ENCODE peak calls at places on chromosomes 3 and 15, in seven cellular contexts. I is NCI-H524; K is left kidney; D is kidney tubule cell; B is activated T-helper 1 cell treated with anti-CD3 and anti-CD28 coated beads, Interleukin-2, amount 50 U/mL, for 16 hours; F is LoVo; G is ELR. X is an unnamed sample.

GRCh38 chr15:78111788-78112187 is 19.4 kb downstream of the SH2D7 start:
- DNase-seq in B (no peak), G (no peak), D (no peak), F (no peak), K (no peak), I (no peak), X (no peak)

GRCh38 chr3:123552095-123552714 is 32.6 kb downstream of the HACD2 start:
- DNase-seq in I (no peak), K (peak), F (no peak), B (no peak), G (peak), D (peak), X (no peak)

GRCh38 chr3:113194747-113195400 is 16.5 kb upstream of the BOC start:
- DNase-seq in D (no peak), G (no peak), K (peak), F (no peak), B (no peak), I (peak), X (no peak)

GRCh38 chr3:10594915-10595314 is 89.5 kb upstream of the ATP2B2 start:
- DNase-seq in D (peak), K (peak), F (peak), G (peak), B (no peak), I (peak), X (no peak)

GRCh38 chr15:28124841-28125240 is 25.7 kb upstream of the OCA2 start:
- DNase-seq in B (no peak), F (no peak), D (no peak), K (no peak), G (no peak), I (no peak), X (no peak)

GRCh38 chr15:96066126-96066525 is 264.4 kb upstream of the NR2F2 start:
- DNase-seq in D (no peak), I (no peak), B (no peak), K (peak), G (no peak), F (no peak), X (no peak)

GRCh38 chr15:73021139-73021621 is 31.1 kb upstream of the NEO1 start:
- DNase-seq in I (peak), K (peak), D (no peak), G (no peak), F (no peak), B (no peak), X (no peak)

GRCh38 chr3:72993391-72993790 is 3.2 kb upstream of the PPP4R2 start:
- DNase-seq in K (no peak), D (no peak), B (no peak), F (no peak), I (no peak), G (no peak), X (no peak)

GRCh38 chr3:38397320-38397719 is 50.7 kb downstream of the XYLB start:
- DNase-seq in F (no peak), B (no peak), K (peak), I (no peak), G (peak), D (peak), X (no peak)

GRCh38 chr3:60935709-60936108 is 315.5 kb downstream of the FHIT start:
- DNase-seq in K (no peak), B (no peak), D (peak), G (peak), I (no peak), F (no peak), X (no peak)

GRCh38 chr3:42830437-42831320 is 21.4 kb downstream of the ACKR2 start:
- DNase-seq in D (peak), K (peak), B (no peak), I (peak), G (peak), F (peak), X (no peak)

GRCh38 chr3:87468938-87469337 is 192.6 kb upstream of the POU1F1 start:
- DNase-seq in I (no peak), B (no peak), K (no peak), F (no peak), D (peak), G (peak), X (no peak)

GRCh38 chr3:48013288-48013980 is 2.8 kb downstream of the MAP4 start:
- DNase-seq in G (peak), D (peak), I (no peak), B (no peak), K (peak), F (no peak), X (no peak)

GRCh38 chr3:185253645-185254410 is at the start of gene EHHADH:
- DNase-seq in G (peak), D (peak), B (peak), F (peak), K (peak), I (peak), X (peak)

GRCh38 chr15:37933685-37934084 is 755 bp upstream of the TMCO5A start:
- DNase-seq in F (no peak), D (no peak), B (no peak), I (no peak), K (no peak), G (peak), X (no peak)

GRCh38 chr15:84883916-84884781 is at the start of gene SLC28A1:
- DNase-seq in K (no peak), G (no peak), D (peak), B (no peak), I (no peak), F (no peak), X (peak)

GRCh38 chr3:146528954-146529353 is 15.5 kb downstream of the PLSCR1 start:
- DNase-seq in K (no peak), G (no peak), D (no peak), I (no peak), F (no peak), B (no peak), X (no peak)

GRCh38 chr3:14127516-14128161 is 2.8 kb downstream of the TMEM43 start:
- DNase-seq in K (no peak), F (no peak), D (no peak), G (no peak), I (no peak), B (no peak), X (no peak)

GRCh38 chr3:69811452-69812401 is 72.5 kb downstream of the MITF start:
- DNase-seq in G (no peak), D (peak), I (no peak), F (no peak), K (no peak), B (no peak), X (no peak)

GRCh38 chr15:48536681-48537091 is 108.8 kb downstream of the FBN1 start:
- DNase-seq in F (no peak), I (no peak), K (peak), B (no peak), G (no peak), D (no peak), X (no peak)

GRCh38 chr15:92681141-92681622 is 25.6 kb upstream of the FAM174B start:
- DNase-seq in K (no peak), I (no peak), G (no peak), B (no peak), F (no peak), D (no peak), X (peak)

GRCh38 chr15:57281357-57281756 is 94.9 kb upstream of the CGNL1 start:
- DNase-seq in D (no peak), K (no peak), G (no peak), B (no peak), F (no peak), I (no peak), X (peak)

GRCh38 chr3:168973897-168974296 is 689.6 kb downstream of the MECOM start:
- DNase-seq in G (no peak), D (no peak), K (no peak), F (no peak), I (no peak), B (no peak), X (no peak)

GRCh38 chr3:151044706-151045105 is 40.8 kb upstream of the MED12L start:
- DNase-seq in K (no peak), I (no peak), F (no peak), B (no peak), G (peak), D (peak), X (no peak)

GRCh38 chr3:117726776-117727175 is 1017.2 kb downstream of the TUSC7 start:
- DNase-seq in G (no peak), B (no peak), F (no peak), D (no peak), K (no peak), I (no peak), X (no peak)

GRCh38 chr15:40846846-40847224 is 3.0 kb downstream of the SPINT1 start:
- DNase-seq in K (no peak), G (peak), F (no peak), B (no peak), I (no peak), D (peak), X (peak)

GRCh38 chr3:117036259-117036799 is 326.8 kb downstream of the TUSC7 start:
- DNase-seq in G (peak), D (no peak), B (no peak), I (no peak), F (no peak), K (peak), X (no peak)

GRCh38 chr3:107710851-107711250 is 188.1 kb downstream of the BBX start:
- DNase-seq in K (no peak), G (peak), D (peak), B (no peak), I (no peak), F (no peak), X (no peak)

GRCh38 chr3:59212128-59212764 is 162.4 kb upstream of the CFAP20DC start:
- DNase-seq in F (peak), D (peak), B (no peak), I (no peak), G (peak), K (peak), X (no peak)

GRCh38 chr3:18847583-18848197 is 300.6 kb upstream of the KCNH8 start:
- DNase-seq in G (peak), F (peak), D (peak), K (no peak), B (no peak), I (no peak), X (no peak)

GRCh38 chr3:43522702-43523362 is 99.0 kb downstream of the ANO10 start:
- DNase-seq in D (peak), G (peak), F (no peak), I (no peak), B (no peak), K (no peak), X (no peak)

GRCh38 chr3:163543558-163544189 is 1534.6 kb downstream of the SI start:
- DNase-seq in I (no peak), G (peak), D (no peak), B (no peak), F (no peak), K (no peak), X (no peak)

GRCh38 chr15:101063891-101064794 is 145.0 kb downstream of the LRRK1 start:
- DNase-seq in K (peak), F (no peak), D (no peak), I (no peak), G (no peak), B (no peak), X (peak)

X was measured in Peyer's patch.